ENCODE peak calls at places on chromosomes 7 and 10, in ten cellular contexts. L, B, W, E, S, K, T, I, U and O are unnamed samples.

GRCh38 chr10:22245567-22245966 is 27.8 kb upstream of the EBLN1 start:
- DNase-seq in B (no peak), T (no peak), L (no peak), I (no peak), U (peak), W (no peak), E (no peak), S (no peak), K (no peak), O (no peak)

GRCh38 chr7:73909996-73910395 is 49.0 kb downstream of the TMEM270 start:
- DNase-seq in L (no peak), K (no peak), S (no peak), T (no peak), B (no peak), U (no peak), I (no peak), W (no peak), E (no peak), O (no peak)

GRCh38 chr10:59958882-59959281 is 52.5 kb upstream of the CCDC6 start:
- DNase-seq in W (no peak), S (no peak), I (no peak), L (no peak), U (no peak), B (no peak), E (no peak), K (no peak), T (no peak), O (no peak)

GRCh38 chr10:7133270-7133669 is 277.6 kb downstream of the SFMBT2 start:
- DNase-seq in T (no peak), L (no peak), U (no peak), S (no peak), E (no peak), K (no peak), I (no peak), B (no peak), W (no peak), O (no peak)

GRCh38 chr10:128551475-128551874 is 425.3 kb upstream of the MKI67 start:
- DNase-seq in B (no peak), S (no peak), E (no peak), U (no peak), T (no peak), I (no peak), W (no peak), K (no peak), L (no peak), O (no peak)

GRCh38 chr10:24849537-24850299 is 102.7 kb downstream of the PRTFDC1 start:
- DNase-seq in T (no peak), W (no peak), L (no peak), S (no peak), K (no peak), I (no peak), U (peak), E (peak), B (no peak), O (no peak)

GRCh38 chr7:2393751-2394150 is 9.7 kb upstream of the CHST12 start:
- DNase-seq in S (no peak), U (no peak), I (no peak), L (no peak), E (no peak), T (no peak), W (no peak), B (no peak), K (no peak), O (no peak)

GRCh38 chr10:78688221-78688944 is 380.4 kb upstream of the ZMIZ1 start:
- DNase-seq in W (no peak), S (no peak), I (no peak), B (no peak), U (no peak), L (no peak), T (no peak), K (no peak), E (no peak), O (no peak)

GRCh38 chr10:100800931-100801330 is 55.5 kb downstream of the PAX2 start:
- DNase-seq in K (no peak), W (no peak), U (no peak), E (no peak), T (no peak), I (no peak), L (no peak), B (no peak), S (no peak), O (no peak)

GRCh38 chr7:29826904-29827303 is 20.6 kb downstream of the WIPF3 start:
- DNase-seq in I (no peak), K (no peak), T (no peak), U (no peak), E (no peak), L (no peak), W (no peak), S (no peak), B (no peak), O (no peak)

GRCh38 chr10:63437334-63437949 is 28.3 kb downstream of the JMJD1C start:
- DNase-seq in L (no peak), S (no peak), W (no peak), U (no peak), T (no peak), E (no peak), B (no peak), K (no peak), I (no peak), O (no peak)